ENCODE peak calls at places on chromosomes 1 and 21, in four cellular contexts. M, D, U and C are unnamed samples. For H3K9me3 and H3K4me1, the result is how much of the 10 kb centered on the place peaks cover.

GRCh38 chr21:17514124-17514481 is 1.3 kb downstream of the CXADR start:
- DNase-seq in M (no peak), U (no peak), D (no peak), C (no peak)

GRCh38 chr1:248696261-248696660 is 6.3 kb downstream of the OR14I1 start:
- DNase-seq in M (no peak), U (no peak), D (peak), C (no peak)

GRCh38 chr1:199546323-199546722 is 481.2 kb upstream of the NR5A2 start:
- DNase-seq in D (no peak), U (no peak), M (no peak), C (no peak)

GRCh38 chr1:174243451-174244000 is 84.2 kb downstream of the RABGAP1L start:
- DNase-seq in M (no peak), U (no peak), D (no peak), C (no peak)

GRCh38 chr1:182615468-182616129 is 11.4 kb upstream of the RGS16 start:
- DNase-seq in U (peak), M (peak), D (no peak), C (peak)

GRCh38 chr21:41032536-41032935 is 135.4 kb upstream of the BACE2 start:
- DNase-seq in U (no peak), D (no peak), M (no peak), C (no peak)

GRCh38 chr1:212229654-212230053 is 55.6 kb upstream of the PPP2R5A start:
- DNase-seq in M (no peak), D (no peak), U (peak), C (no peak)

GRCh38 chr1:220818421-220819173 is 31.9 kb downstream of the MTARC1 start:
- DNase-seq in D (no peak), M (no peak), U (peak), C (no peak)

GRCh38 chr1:78081980-78082860 is 36.5 kb downstream of the GIPC2 start:
- DNase-seq in M (no peak), U (no peak), D (peak), C (no peak)

GRCh38 chr21:20802631-20803260 is 195.5 kb upstream of the NCAM2 start:
- DNase-seq in D (no peak), U (peak), M (no peak), C (no peak)

GRCh38 chr21:25103500-25104207 is 503.6 kb downstream of the MRPL39 start:
- DNase-seq in M (no peak), D (no peak), U (no peak), C (no peak)

GRCh38 chr1:117059334-117059677 is 820 bp upstream of the TTF2 start:
- DNase-seq in M (no peak), U (peak), D (peak), C (peak)

GRCh38 chr1:27561126-27561899 is 42.6 kb downstream of the AHDC1 start:
- DNase-seq in M (no peak), U (peak), D (no peak), C (no peak)

GRCh38 chr1:114819869-114820268 is 34.8 kb upstream of the SYCP1 start:
- DNase-seq in M (no peak), U (no peak), D (no peak), C (no peak)

GRCh38 chr1:25804964-25805862 is 5.2 kb downstream of the SELENON start:
- DNase-seq in M (peak), D (no peak), U (no peak), C (no peak)

GRCh38 chr1:109914587-109915240 is 4.1 kb downstream of the CSF1 start:
- DNase-seq in M (peak), U (peak), D (no peak), C (no peak)

GRCh38 chr1:167627865-167628641 is 2.0 kb upstream of the RCSD1 start:
- DNase-seq in M (no peak), U (peak), D (peak), C (no peak)

GRCh38 chr21:44462834-44463200 is 7.5 kb downstream of the LRRC3 start:
- DNase-seq in D (no peak), U (no peak), M (peak), C (no peak)

GRCh38 chr1:54051936-54052469 is 1.0 kb downstream of the TMEM59 start:
- DNase-seq in M (no peak), D (peak), U (no peak), C (no peak)

GRCh38 chr1:39900662-39901485 is 843 bp downstream of the MYCL start:
- DNase-seq in U (peak), D (no peak), M (no peak), C (peak)

GRCh38 chr1:214277704-214278635 is 3.0 kb upstream of the SMYD2 start:
- DNase-seq in M (no peak), U (no peak), D (no peak), C (no peak)

GRCh38 chr1:74772945-74773344 is 40.0 kb downstream of the TYW3 start:
- DNase-seq in U (no peak), D (no peak), M (no peak), C (no peak)

GRCh38 chr21:34560609-34561008 is 48.6 kb upstream of the KCNE1 start:
- DNase-seq in D (no peak), U (no peak), M (no peak), C (no peak)

GRCh38 chr1:99589186-99589636 is 56.7 kb upstream of the PALMD start:
- DNase-seq in M (no peak), U (no peak), D (no peak), C (no peak)

GRCh38 chr1:9755441-9755995 is 68.2 kb downstream of the CLSTN1 start:
- DNase-seq in U (no peak), D (no peak), M (peak), C (no peak)

GRCh38 chr21:28521932-28522826 is 470.5 kb downstream of the LTN1 start:
- DNase-seq in M (peak), D (no peak), U (peak), C (no peak)

GRCh38 chr1:67193700-67194099 is 27.4 kb downstream of the IL23R start:
- DNase-seq in U (no peak), M (no peak), D (no peak), C (no peak)

GRCh38 chr21:31343680-31344480 is at the start of gene TIAM1:
- DNase-seq in D (peak), U (no peak), M (no peak), C (peak)

GRCh38 chr1:207811920-207812720 is 60.3 kb downstream of the CD46 start:
- DNase-seq in U (peak), D (peak), M (no peak), C (peak)

GRCh38 chr1:57474097-57474750 is 50.4 kb upstream of the DAB1 start:
- DNase-seq in M (no peak), D (no peak), U (no peak), C (no peak)

GRCh38 chr1:95223110-95223509 is 10.9 kb upstream of the RWDD3 start:
- DNase-seq in D (no peak), M (no peak), U (no peak), C (no peak)

GRCh38 chr1:96409689-96410088 is 311.9 kb upstream of the PTBP2 start:
- DNase-seq in D (no peak), M (no peak), U (no peak), C (no peak)

GRCh38 chr1:46673749-46674182 is 2.1 kb downstream of the TEX38 start:
- DNase-seq in M (no peak), D (no peak), U (no peak), C (no peak)

GRCh38 chr1:235297579-235297978 is 30.4 kb downstream of the ARID4B start:
- DNase-seq in U (no peak), M (no peak), D (no peak), C (no peak)

GRCh38 chr1:177302365-177303044 is 131.7 kb downstream of the BRINP2 start:
- DNase-seq in M (no peak), D (no peak), U (no peak), C (peak)

GRCh38 chr1:183515002-183515689 is 42.8 kb downstream of the SMG7 start:
- DNase-seq in U (no peak), D (no peak), M (no peak), C (no peak)

GRCh38 chr1:230141002-230141648 is 74.1 kb downstream of the GALNT2 start:
- DNase-seq in U (no peak), D (no peak), M (no peak), C (no peak)
- H3K9me3 ChIP-seq in U (under half), D (under half), M (under half), C (under half)

GRCh38 chr1:209132736-209133467 is 450.6 kb upstream of the CAMK1G start:
- DNase-seq in M (no peak), D (no peak), U (no peak), C (no peak)

GRCh38 chr1:209130886-209131285 is 452.6 kb upstream of the CAMK1G start:
- DNase-seq in M (no peak), D (no peak), U (no peak), C (no peak)

GRCh38 chr1:209134001-209134400 is 449.5 kb upstream of the CAMK1G start:
- DNase-seq in U (no peak), M (no peak), D (no peak), C (no peak)
- H3K4me1 ChIP-seq in U (under half), M (under half), D (under half), C (under half)

GRCh38 chr1:205313681-205314308 is 7.8 kb downstream of the NUAK2 start:
- DNase-seq in M (peak), U (no peak), D (peak), C (peak)
- H3K4me3 ChIP-seq in M (no peak), U (no peak), D (no peak), C (peak)

GRCh38 chr1:227654431-227654830 is 80.7 kb downstream of the JMJD4 start:
- DNase-seq in M (no peak), U (no peak), D (no peak), C (no peak)

DNA sequence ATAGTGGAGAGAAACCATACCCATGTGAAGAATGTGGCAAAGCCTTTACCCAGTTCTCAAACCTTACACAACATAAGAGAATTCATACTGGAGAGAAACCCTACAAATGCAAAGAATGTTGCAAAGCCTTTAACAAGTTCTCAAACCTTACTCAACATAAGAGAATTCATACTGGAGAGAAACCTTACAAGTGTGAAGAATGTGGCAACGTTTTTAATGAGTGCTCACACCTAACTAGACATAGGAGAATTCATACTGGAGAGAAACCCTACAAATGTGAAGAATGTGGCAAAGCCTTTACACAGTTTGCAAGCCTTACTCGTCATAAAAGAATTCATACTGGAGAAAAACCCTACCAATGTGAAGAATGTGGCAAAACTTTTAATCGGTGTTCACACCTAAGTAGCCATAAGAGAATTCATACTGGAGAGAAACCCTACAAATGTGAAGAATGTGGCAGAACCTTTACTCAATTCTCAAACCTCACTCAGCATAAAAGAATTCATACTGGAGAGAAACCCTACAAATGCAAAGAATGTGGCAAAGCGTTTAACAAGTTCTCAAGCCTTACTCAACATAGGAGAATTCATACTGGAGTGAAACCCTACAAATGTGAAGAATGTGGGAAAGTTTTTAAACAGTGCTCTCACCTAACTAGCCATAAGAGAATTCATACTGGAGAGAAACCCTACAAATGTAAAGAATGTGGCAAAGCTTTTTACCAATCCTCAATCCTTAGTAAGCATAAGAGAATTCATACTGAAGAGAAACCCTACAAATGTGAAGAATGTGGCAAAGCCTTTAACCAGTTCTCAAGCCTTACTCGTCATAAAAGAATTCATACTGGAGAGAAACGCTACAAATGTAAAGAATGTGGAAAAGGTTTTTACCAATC is 80.0 kb downstream of the JMJD4 start:
- DNase-seq in U (no peak), M (no peak), D (no peak), C (no peak)
- H3K9me3 ChIP-seq in U (under half), M (under half), D (under half), C (half or more)

GRCh38 chr1:37998913-37999433 is 6.3 kb downstream of the FHL3 start:
- DNase-seq in D (no peak), U (no peak), M (peak), C (no peak)
- H3K4me1 ChIP-seq in D (half or more), U (under half), M (under half), C (half or more)

DNA sequence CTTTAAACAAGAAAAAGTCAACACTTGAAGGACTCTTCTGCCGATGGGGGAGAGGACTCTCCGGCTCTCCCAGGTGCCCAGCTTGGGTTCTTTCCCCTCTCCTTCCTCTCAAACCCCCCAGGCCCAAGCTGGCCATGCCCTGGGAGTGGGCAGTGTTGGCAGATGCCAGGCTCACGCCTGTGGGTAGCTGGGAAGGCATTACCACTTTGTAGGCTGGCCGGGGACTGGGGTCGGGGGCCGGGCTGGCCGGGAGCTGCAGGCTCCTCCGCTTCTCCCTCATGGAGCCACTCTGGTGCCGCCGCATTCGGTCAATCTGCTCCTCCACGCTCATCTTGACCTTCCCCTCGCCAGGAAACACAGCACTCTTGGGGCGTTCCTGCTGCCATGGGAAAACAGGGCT is 16.4 kb upstream of the GOLT1A start:
- DNase-seq in D (no peak), M (no peak), U (no peak), C (no peak)
- H3K4me3 ChIP-seq in D (no peak), M (no peak), U (no peak), C (no peak)